ENCODE peak calls at places on chromosomes 2 and 18, in six cellular contexts. Y is fibroblast of pulmonary artery, A is lower lobe of right lung, O is HCT116, L is cardiac muscle cell, X is fibroblast of mammary gland. Z is an unnamed sample.

GRCh38 chr2:28338046-28338753 is 54.5 kb upstream of the FOSL2 start:
- DNase-seq in Y (peak), A (no peak), O (no peak), L (peak), X (peak), Z (peak)

GRCh38 chr2:64657416-64657815 is 3.7 kb upstream of the SERTAD2 start:
- DNase-seq in Y (no peak), A (no peak), O (no peak), L (no peak), X (no peak), Z (no peak)

GRCh38 chr2:5111581-5111980 is 580.6 kb upstream of the SOX11 start:
- DNase-seq in Y (no peak), A (no peak), O (no peak), L (peak), X (no peak), Z (no peak)

GRCh38 chr2:174815524-174815923 is 51.3 kb upstream of the CHRNA1 start:
- DNase-seq in Y (peak), A (no peak), O (no peak), L (no peak), X (peak), Z (no peak)

GRCh38 chr2:189008555-189009312 is 34.6 kb downstream of the COL3A1 start:
- DNase-seq in Y (no peak), A (no peak), O (no peak), L (no peak), X (no peak), Z (no peak)

GRCh38 chr18:48455555-48456478 is 46.6 kb upstream of the ZBTB7C start:
- DNase-seq in Y (peak), A (no peak), O (peak), L (no peak), X (peak), Z (peak)

GRCh38 chr2:99555410-99555809 is 65.6 kb upstream of the REV1 start:
- DNase-seq in Y (peak), A (no peak), O (no peak), L (no peak), X (no peak), Z (no peak)

GRCh38 chr18:31632356-31632755 is 40.7 kb downstream of the TTR start:
- DNase-seq in Y (no peak), A (no peak), O (no peak), L (no peak), X (no peak), Z (no peak)

GRCh38 chr2:218010838-218011616 is 8.2 kb upstream of the TNS1 start:
- DNase-seq in Y (peak), A (no peak), O (no peak), L (no peak), X (no peak), Z (no peak)

GRCh38 chr18:5237083-5237722 is 40.1 kb upstream of the AKAIN1 start:
- DNase-seq in Y (peak), A (no peak), O (no peak), L (no peak), X (peak), Z (no peak)

GRCh38 chr2:148829618-148830017 is 45.4 kb upstream of the KIF5C start:
- DNase-seq in Y (no peak), A (no peak), O (no peak), L (no peak), X (no peak), Z (no peak)

GRCh38 chr2:46446871-46447568 is 32.3 kb upstream of the TMEM247 start:
- DNase-seq in Y (peak), A (no peak), O (no peak), L (no peak), X (peak), Z (no peak)

GRCh38 chr2:107107351-107107750 is 221.4 kb upstream of the ST6GAL2 start:
- DNase-seq in Y (no peak), A (no peak), O (no peak), L (no peak), X (no peak), Z (no peak)

GRCh38 chr2:134320930-134321329 is 67.1 kb downstream of the MGAT5 start:
- DNase-seq in Y (no peak), A (no peak), O (no peak), L (no peak), X (no peak), Z (no peak)

GRCh38 chr18:31250902-31251301 is 67.1 kb upstream of the DSG1 start:
- DNase-seq in Y (no peak), A (no peak), O (no peak), L (no peak), X (no peak), Z (no peak)

GRCh38 chr18:27723168-27723567 is 453.8 kb downstream of the CDH2 start:
- DNase-seq in Y (peak), A (no peak), O (no peak), L (no peak), X (no peak), Z (no peak)

GRCh38 chr2:66845307-66845706 is 410.4 kb downstream of the MEIS1 start:
- DNase-seq in Y (peak), A (no peak), O (no peak), L (no peak), X (peak), Z (no peak)

GRCh38 chr18:32048507-32049091 is 30.0 kb downstream of the RNF125 start:
- DNase-seq in Y (peak), A (peak), O (no peak), L (no peak), X (peak), Z (peak)

GRCh38 chr2:62489162-62489561 is 16.8 kb downstream of the TMEM17 start:
- DNase-seq in Y (peak), A (no peak), O (no peak), L (no peak), X (peak), Z (peak)

GRCh38 chr2:106956416-106956815 is 70.4 kb upstream of the ST6GAL2 start:
- DNase-seq in Y (peak), A (no peak), O (no peak), L (no peak), X (no peak), Z (peak)

GRCh38 chr18:61466736-61467135 is 133.5 kb downstream of the CDH20 start:
- DNase-seq in Y (no peak), A (no peak), O (no peak), L (no peak), X (no peak), Z (no peak)

GRCh38 chr2:42327125-42327524 is 33.9 kb downstream of the COX7A2L start:
- DNase-seq in Y (no peak), A (no peak), O (no peak), L (no peak), X (no peak), Z (no peak)

GRCh38 chr2:74261204-74261864 is 62.9 kb downstream of the MTHFD2 start:
- DNase-seq in Y (peak), A (no peak), O (peak), L (peak), X (peak), Z (no peak)
- TF ChIP-seq CTCF in Y (peak), A (no peak), O (peak), L (peak), X (peak), Z (peak)

GRCh38 chr2:234026693-234027254 is 23.7 kb upstream of the SPP2 start:
- DNase-seq in Y (no peak), A (no peak), O (no peak), L (no peak), X (no peak), Z (no peak)

GRCh38 chr2:234024304-234024703 is 26.2 kb upstream of the SPP2 start:
- DNase-seq in Y (no peak), A (no peak), O (no peak), L (no peak), X (no peak), Z (no peak)

GRCh38 chr2:234027646-234028045 is 22.9 kb upstream of the SPP2 start:
- DNase-seq in Y (no peak), A (no peak), O (no peak), L (no peak), X (no peak), Z (no peak)

GRCh38 chr2:234026111-234026510 is 24.4 kb upstream of the SPP2 start:
- DNase-seq in Y (no peak), A (no peak), O (no peak), L (no peak), X (peak), Z (peak)

DNA sequence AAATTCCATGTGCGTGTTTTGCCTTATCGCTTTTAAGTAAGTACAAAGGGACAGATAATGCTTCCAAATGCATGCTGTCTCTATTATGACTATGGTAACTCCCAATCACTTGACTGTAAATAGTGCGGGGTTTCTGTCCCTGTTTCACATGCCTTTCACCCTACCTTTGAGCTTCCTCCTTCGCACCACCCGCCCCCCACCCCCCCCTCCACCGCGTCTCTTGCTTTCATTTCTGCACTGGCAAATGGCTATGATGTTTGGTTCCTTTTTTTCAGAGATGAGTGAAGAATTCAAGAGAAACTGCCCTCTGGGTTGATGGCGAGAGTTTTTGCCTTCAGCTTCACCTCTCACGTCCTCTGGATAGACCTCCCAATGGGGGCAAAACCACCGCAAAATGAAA is 25.0 kb upstream of the SPP2 start:
- DNase-seq in Y (no peak), A (no peak), O (no peak), L (no peak), X (no peak), Z (no peak)
- H3K4me3 ChIP-seq in Y (no peak), A (peak), O (no peak), L (no peak), X (peak), Z (peak)

DNA sequence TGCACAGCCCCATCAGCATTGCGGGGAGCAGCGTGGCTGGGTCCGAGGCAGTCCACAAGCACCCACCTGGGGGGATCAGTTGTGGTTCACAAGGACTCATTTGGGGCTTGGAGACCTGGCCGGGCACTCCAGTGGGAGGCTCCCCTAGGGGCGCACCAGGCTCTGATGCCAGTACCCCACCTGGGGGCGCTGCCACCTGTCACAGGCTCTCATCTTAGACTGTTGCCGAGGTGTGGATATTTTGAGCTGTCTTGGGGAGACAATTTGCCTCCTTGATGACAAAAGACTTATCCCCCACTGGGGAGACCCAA is 3.0 kb downstream of the ADRA2B start:
- DNase-seq in Y (no peak), A (peak), O (no peak), L (no peak), X (no peak), Z (no peak)
- TF ChIP-seq CTCF in Y (no peak), A (no peak), O (peak), L (no peak), X (no peak), Z (peak)

GRCh38 chr2:238865015-238865719 is 17.3 kb downstream of the TWIST2 start:
- DNase-seq in Y (no peak), A (no peak), O (no peak), L (no peak), X (no peak), Z (no peak)
- H3K4me3 ChIP-seq in Y (no peak), A (peak), O (no peak), L (no peak), X (no peak), Z (no peak)